ENCODE peak calls at places on chromosomes 4 and X, in four cellular contexts. One of them, this sample, is unnamed.

GRCh38 chrX:136941396-136942337 is 61.1 kb upstream of the RBMX start:
- DNase-seq in Panc1: no peak
- DNase-seq in left ventricle myocardium inferior: no peak
- DNase-seq in cardiac muscle cell: no peak
- DNase-seq in this sample: no peak

GRCh38 chr4:111770514-111770913 is 374.7 kb upstream of the FAM241A start:
- DNase-seq in Panc1: no peak
- DNase-seq in cardiac muscle cell: no peak
- DNase-seq in left ventricle myocardium inferior: no peak
- DNase-seq in this sample: no peak

GRCh38 chr4:13592220-13592619 is 35.3 kb downstream of the BOD1L1 start:
- DNase-seq in left ventricle myocardium inferior: no peak
- DNase-seq in cardiac muscle cell: no peak
- DNase-seq in Panc1: no peak
- DNase-seq in this sample: no peak

GRCh38 chrX:15674514-15674898 is 9.9 kb upstream of the CLTRN start:
- DNase-seq in left ventricle myocardium inferior: peak; percentile 91
- DNase-seq in cardiac muscle cell: peak; percentile 94
- DNase-seq in Panc1: no peak
- DNase-seq in this sample: peak; percentile 63

GRCh38 chr4:92100980-92101379 is 202.8 kb upstream of the GRID2 start:
- DNase-seq in cardiac muscle cell: no peak
- DNase-seq in left ventricle myocardium inferior: no peak
- DNase-seq in Panc1: no peak
- DNase-seq in this sample: no peak

GRCh38 chr4:83618991-83619390 is 83.1 kb downstream of the GPAT3 start:
- DNase-seq in cardiac muscle cell: peak; percentile 28
- DNase-seq in left ventricle myocardium inferior: no peak
- DNase-seq in Panc1: no peak
- DNase-seq in this sample: no peak

GRCh38 chr4:16967722-16968121 is 69.3 kb upstream of the LDB2 start:
- DNase-seq in left ventricle myocardium inferior: peak; percentile 45
- DNase-seq in cardiac muscle cell: peak; percentile 27
- DNase-seq in Panc1: no peak
- DNase-seq in this sample: no peak

GRCh38 chr4:138602664-138603063 is 360.5 kb upstream of the SLC7A11 start:
- DNase-seq in Panc1: no peak
- DNase-seq in left ventricle myocardium inferior: no peak
- DNase-seq in cardiac muscle cell: no peak
- DNase-seq in this sample: no peak

GRCh38 chr4:100290585-100290984 is 100.3 kb upstream of the DDIT4L start:
- DNase-seq in Panc1: no peak
- DNase-seq in left ventricle myocardium inferior: no peak
- DNase-seq in cardiac muscle cell: no peak
- DNase-seq in this sample: no peak

GRCh38 chrX:114717921-114718320 is 134.0 kb downstream of the HTR2C start:
- DNase-seq in cardiac muscle cell: peak; percentile 44
- DNase-seq in Panc1: no peak
- DNase-seq in left ventricle myocardium inferior: no peak
- DNase-seq in this sample: no peak

GRCh38 chrX:97315939-97316338 is 432.2 kb downstream of the RPA4 start:
- DNase-seq in cardiac muscle cell: no peak
- DNase-seq in left ventricle myocardium inferior: no peak
- DNase-seq in Panc1: no peak
- DNase-seq in this sample: no peak

GRCh38 chrX:22686138-22686541 is 313.6 kb upstream of the DDX53 start:
- DNase-seq in cardiac muscle cell: peak; percentile 4
- DNase-seq in left ventricle myocardium inferior: peak; percentile 14
- DNase-seq in Panc1: no peak
- DNase-seq in this sample: peak; percentile 14

GRCh38 chr4:58723954-58724353 is 1613.8 kb upstream of the IGFBP7 start:
- DNase-seq in cardiac muscle cell: no peak
- DNase-seq in left ventricle myocardium inferior: no peak
- DNase-seq in Panc1: no peak
- DNase-seq in this sample: no peak

GRCh38 chr4:66920514-66920913 is 624.8 kb downstream of the CENPC start:
- DNase-seq in left ventricle myocardium inferior: no peak
- DNase-seq in cardiac muscle cell: no peak
- DNase-seq in Panc1: no peak
- DNase-seq in this sample: no peak

GRCh38 chr4:140359571-140360427 is 13.6 kb upstream of the SCOC start:
- DNase-seq in Panc1: peak; percentile 63
- DNase-seq in left ventricle myocardium inferior: peak; percentile 53
- DNase-seq in cardiac muscle cell: peak; percentile 92
- DNase-seq in this sample: peak; percentile 61

GRCh38 chrX:15194136-15194535 is 75.7 kb downstream of the ASB9 start:
- DNase-seq in left ventricle myocardium inferior: no peak
- DNase-seq in cardiac muscle cell: no peak
- DNase-seq in Panc1: no peak
- DNase-seq in this sample: no peak

GRCh38 chrX:12390301-12390700 is 252.0 kb downstream of the FRMPD4 start:
- DNase-seq in cardiac muscle cell: no peak
- DNase-seq in left ventricle myocardium inferior: no peak
- DNase-seq in Panc1: no peak
- DNase-seq in this sample: no peak

GRCh38 chrX:13419276-13419675 is 99.4 kb upstream of the ATXN3L start:
- DNase-seq in left ventricle myocardium inferior: no peak
- DNase-seq in cardiac muscle cell: no peak
- DNase-seq in Panc1: no peak
- DNase-seq in this sample: no peak

GRCh38 chrX:98380556-98380955 is 1496.8 kb downstream of the RPA4 start:
- DNase-seq in left ventricle myocardium inferior: no peak
- DNase-seq in Panc1: no peak
- DNase-seq in cardiac muscle cell: no peak
- DNase-seq in this sample: no peak

DNA sequence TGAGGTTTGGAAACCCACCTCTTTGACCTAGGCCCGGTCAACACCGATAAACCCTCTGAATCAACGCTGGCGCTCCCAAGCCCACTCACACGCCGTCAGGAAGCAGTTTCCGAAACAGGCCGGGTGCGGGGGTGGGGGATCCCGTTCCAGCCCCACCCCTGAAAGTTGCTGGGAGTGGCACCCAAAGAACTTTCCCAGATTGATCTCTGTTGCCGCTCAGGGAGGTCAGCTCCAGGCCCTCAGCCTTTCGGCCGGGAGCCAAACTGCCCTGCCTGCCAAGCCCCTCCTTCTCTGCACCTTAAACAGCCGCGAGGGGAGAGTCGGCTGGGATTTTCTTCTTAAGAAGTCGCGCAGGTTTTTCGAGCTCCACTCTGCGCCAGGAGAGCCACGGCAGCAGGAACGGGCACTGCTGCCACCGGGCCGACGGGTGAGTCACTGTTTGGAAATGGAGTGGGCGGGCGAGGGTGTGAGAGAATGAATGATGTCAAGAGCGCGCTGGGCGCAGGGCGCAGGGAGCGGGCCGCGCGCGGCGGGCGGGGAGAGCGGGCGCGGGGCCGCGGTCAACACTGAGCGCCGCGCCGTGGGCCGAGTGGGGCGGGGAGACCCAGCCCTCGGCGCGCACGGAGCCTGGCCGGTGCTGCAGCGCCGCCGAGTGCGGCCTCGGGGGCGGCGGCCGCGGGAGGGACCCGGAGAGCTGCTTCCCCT is at the start of gene SGMS2:
- DNase-seq in cardiac muscle cell: peak; percentile 66
- DNase-seq in Panc1: peak; percentile 39
- DNase-seq in left ventricle myocardium inferior: peak; percentile 86
- DNase-seq in this sample: no peak
- H3K4me3 ChIP-seq in cardiac muscle cell: peak within 1 kb of the TSS; percentile 69
- H3K4me3 ChIP-seq in Panc1: peak within 1 kb of the TSS; percentile 67
- H3K4me3 ChIP-seq in left ventricle myocardium inferior: peak within 1 kb of the TSS; percentile 89
- H3K4me3 ChIP-seq in this sample: peak within 1 kb of the TSS; percentile 66

GRCh38 chrX:45596190-45596808 is 395.6 kb upstream of the DIPK2B start:
- DNase-seq in left ventricle myocardium inferior: no peak
- DNase-seq in Panc1: no peak
- DNase-seq in cardiac muscle cell: no peak
- DNase-seq in this sample: no peak
- TF ChIP-seq CTCF in left ventricle myocardium inferior: peak; percentile 20
- TF ChIP-seq CTCF in Panc1: no peak
- TF ChIP-seq CTCF in cardiac muscle cell: no peak
- TF ChIP-seq CTCF in this sample: no peak

DNA sequence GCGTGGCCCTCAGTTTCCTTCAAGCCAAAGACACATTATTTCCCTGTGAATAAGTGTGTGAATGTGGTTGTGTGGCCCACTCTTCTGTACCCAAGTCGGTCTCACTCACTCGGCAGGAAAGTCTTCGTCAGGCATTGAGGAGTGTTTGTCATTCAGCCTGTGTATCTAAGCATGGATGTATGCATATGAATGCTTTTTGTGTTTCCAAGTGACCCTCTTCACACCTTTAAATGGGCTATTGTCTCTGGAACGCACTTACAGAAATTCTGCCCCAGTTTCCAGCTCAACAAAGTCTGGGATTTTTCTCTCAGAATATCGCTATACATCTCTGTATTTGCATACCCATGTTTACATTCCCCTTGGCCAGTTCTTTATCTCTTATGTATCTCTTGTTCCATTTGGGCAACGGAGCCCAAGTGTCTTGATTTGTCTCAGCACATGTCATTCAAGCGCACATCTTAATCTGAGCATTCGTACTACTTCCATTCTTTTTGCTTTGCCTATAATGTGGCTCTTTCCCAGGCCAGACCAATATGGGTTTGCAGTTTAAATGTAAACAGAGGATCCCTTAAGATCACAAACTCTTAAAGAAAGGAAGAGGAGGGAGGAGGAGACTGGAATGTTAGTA is 4.8 kb downstream of the BCOR start:
- DNase-seq in Panc1: no peak
- DNase-seq in cardiac muscle cell: no peak
- DNase-seq in left ventricle myocardium inferior: no peak
- DNase-seq in this sample: no peak
- H3K4me3 ChIP-seq in Panc1: peak overlapping the region; percentile 64
- H3K4me3 ChIP-seq in cardiac muscle cell: no peak overlapping the region
- H3K4me3 ChIP-seq in left ventricle myocardium inferior: no peak overlapping the region
- H3K4me3 ChIP-seq in this sample: no peak overlapping the region

GRCh38 chr4:152374606-152375285 is 161.1 kb downstream of the FBXW7 start:
- DNase-seq in cardiac muscle cell: no peak
- DNase-seq in left ventricle myocardium inferior: no peak
- DNase-seq in Panc1: no peak
- DNase-seq in this sample: no peak

GRCh38 chr4:152369203-152369902 is 166.5 kb downstream of the FBXW7 start:
- DNase-seq in left ventricle myocardium inferior: no peak
- DNase-seq in cardiac muscle cell: peak; percentile 25
- DNase-seq in Panc1: no peak
- DNase-seq in this sample: no peak

GRCh38 chr4:152374153-152374552 is 161.7 kb downstream of the FBXW7 start:
- DNase-seq in left ventricle myocardium inferior: no peak
- DNase-seq in Panc1: no peak
- DNase-seq in cardiac muscle cell: no peak
- DNase-seq in this sample: no peak

GRCh38 chr4:152372444-152372843 is 163.4 kb downstream of the FBXW7 start:
- DNase-seq in Panc1: no peak
- DNase-seq in left ventricle myocardium inferior: no peak
- DNase-seq in cardiac muscle cell: no peak
- DNase-seq in this sample: no peak

GRCh38 chr4:152369903-152370296 is 166.0 kb downstream of the FBXW7 start:
- DNase-seq in left ventricle myocardium inferior: no peak
- DNase-seq in cardiac muscle cell: no peak
- DNase-seq in Panc1: no peak
- DNase-seq in this sample: no peak
- TF ChIP-seq CTCF in left ventricle myocardium inferior: peak; percentile 50
- TF ChIP-seq CTCF in cardiac muscle cell: peak; percentile 31
- TF ChIP-seq CTCF in Panc1: no peak
- TF ChIP-seq CTCF in this sample: no peak

DNA sequence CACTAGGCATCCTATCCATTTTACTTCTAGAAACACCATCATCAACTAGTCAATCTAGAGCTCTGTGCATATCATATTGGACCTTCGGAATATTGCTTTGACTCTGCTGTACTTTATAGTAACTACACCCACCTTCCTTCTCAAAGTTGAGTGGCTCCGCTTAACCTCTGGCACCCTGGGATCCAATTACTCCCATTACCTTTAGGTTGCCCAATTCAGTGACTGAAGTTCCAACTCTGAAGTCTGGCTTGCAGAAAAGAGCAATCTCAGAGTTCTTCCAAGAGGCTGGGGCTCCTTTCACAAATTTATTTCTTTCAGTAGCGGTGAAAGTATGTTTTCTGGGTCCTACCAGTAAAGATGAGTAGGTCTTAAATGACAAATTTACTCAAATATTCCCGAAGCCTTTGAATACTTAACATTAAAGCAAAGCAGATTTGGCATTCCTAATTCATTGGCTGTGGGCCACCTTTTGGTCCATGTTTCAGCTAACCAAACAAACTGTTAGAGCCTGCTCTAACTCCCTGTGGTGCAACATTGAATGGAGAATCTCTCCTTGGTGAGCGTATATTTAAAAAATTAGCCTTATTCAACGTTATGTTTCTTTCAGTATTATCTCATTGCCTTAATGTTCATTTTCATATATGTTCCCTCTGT is 1215.8 kb downstream of the RAPGEF2 start:
- DNase-seq in Panc1: no peak
- DNase-seq in cardiac muscle cell: no peak
- DNase-seq in left ventricle myocardium inferior: no peak
- DNase-seq in this sample: no peak
- H3K4me3 ChIP-seq in Panc1: no peak overlapping the region
- H3K4me3 ChIP-seq in cardiac muscle cell: no peak overlapping the region
- H3K4me3 ChIP-seq in left ventricle myocardium inferior: no peak overlapping the region
- H3K4me3 ChIP-seq in this sample: no peak overlapping the region

DNA sequence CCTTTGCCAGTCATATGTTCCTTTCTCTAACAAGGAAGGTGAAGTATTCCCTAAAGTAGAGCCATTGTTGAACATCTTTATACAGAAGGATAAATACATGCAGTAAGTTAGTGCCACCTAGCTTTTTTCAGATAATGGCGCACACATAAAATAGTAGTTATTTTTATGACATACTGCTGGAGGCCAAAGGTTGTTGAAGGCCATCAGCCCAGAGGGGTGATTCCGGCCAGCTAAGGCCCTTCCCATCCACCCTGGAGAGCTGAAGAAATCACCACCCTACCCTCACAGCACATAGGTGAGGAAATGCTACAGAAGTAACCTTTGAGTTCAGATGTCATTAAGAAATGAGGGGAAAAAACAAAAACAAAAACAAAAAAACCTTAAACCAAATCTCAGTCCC is 102.2 kb upstream of the MAP3K15 start:
- DNase-seq in cardiac muscle cell: no peak
- DNase-seq in left ventricle myocardium inferior: no peak
- DNase-seq in Panc1: no peak
- DNase-seq in this sample: no peak
- TF ChIP-seq CTCF in cardiac muscle cell: no peak
- TF ChIP-seq CTCF in left ventricle myocardium inferior: no peak
- TF ChIP-seq CTCF in Panc1: no peak
- TF ChIP-seq CTCF in this sample: no peak

DNA sequence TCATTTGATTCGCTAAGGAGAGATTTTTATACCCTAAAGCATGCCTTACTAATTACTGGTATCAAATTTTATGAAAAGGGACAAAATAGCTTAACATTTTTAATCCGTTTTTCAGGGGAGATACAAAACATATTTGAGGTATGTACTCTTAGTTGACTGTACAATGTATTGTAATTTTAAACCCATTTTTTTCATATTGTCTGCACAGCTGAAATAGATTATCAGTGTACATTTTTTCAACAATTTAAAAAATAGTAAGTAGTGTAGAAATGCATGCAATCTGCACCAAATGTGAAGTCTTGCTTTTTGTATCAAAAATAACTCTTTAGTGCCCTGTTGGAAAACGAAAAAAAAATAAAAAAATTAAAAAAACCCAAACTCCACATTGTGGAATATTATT is 82.2 kb downstream of the TENM3 start:
- DNase-seq in left ventricle myocardium inferior: no peak
- DNase-seq in Panc1: no peak
- DNase-seq in cardiac muscle cell: no peak
- DNase-seq in this sample: no peak
- H3K4me3 ChIP-seq in left ventricle myocardium inferior: no peak overlapping the region
- H3K4me3 ChIP-seq in Panc1: no peak overlapping the region
- H3K4me3 ChIP-seq in cardiac muscle cell: no peak overlapping the region
- H3K4me3 ChIP-seq in this sample: no peak overlapping the region

This sample was measured in HFF-Myc.